ENCODE peak calls at places on chromosomes 7 and 10, in seven cellular contexts. One of them, this sample, is unnamed.

GRCh38 chr7:91164948-91165845 is 99.0 kb upstream of the FZD1 start:
- DNase-seq in fibroblast of mammary gland: peak
- DNase-seq in thoracic aorta: no peak
- DNase-seq in body of pancreas: peak
- DNase-seq in upper lobe of right lung: no peak
- DNase-seq in fibroblast of pulmonary artery: peak
- DNase-seq in cardiac muscle cell: peak
- DNase-seq in this sample: peak

GRCh38 chr10:78404296-78404695 is 370.6 kb downstream of the RPS24 start:
- DNase-seq in fibroblast of mammary gland: no peak
- DNase-seq in thoracic aorta: no peak
- DNase-seq in body of pancreas: no peak
- DNase-seq in upper lobe of right lung: peak
- DNase-seq in fibroblast of pulmonary artery: no peak
- DNase-seq in cardiac muscle cell: no peak
- DNase-seq in this sample: no peak

GRCh38 chr7:92647652-92648051 is 57.5 kb upstream of the FAM133B start:
- DNase-seq in fibroblast of mammary gland: no peak
- DNase-seq in thoracic aorta: no peak
- DNase-seq in body of pancreas: no peak
- DNase-seq in upper lobe of right lung: no peak
- DNase-seq in fibroblast of pulmonary artery: no peak
- DNase-seq in cardiac muscle cell: no peak
- DNase-seq in this sample: no peak

GRCh38 chr10:72275351-72276012 is 1.8 kb downstream of the DDIT4 start:
- DNase-seq in fibroblast of mammary gland: peak
- DNase-seq in thoracic aorta: no peak
- DNase-seq in body of pancreas: peak
- DNase-seq in upper lobe of right lung: no peak
- DNase-seq in fibroblast of pulmonary artery: peak
- DNase-seq in cardiac muscle cell: peak
- DNase-seq in this sample: no peak

GRCh38 chr10:88979153-88979562 is 11.4 kb upstream of the FAS start:
- DNase-seq in fibroblast of mammary gland: peak
- DNase-seq in thoracic aorta: no peak
- DNase-seq in body of pancreas: peak
- DNase-seq in upper lobe of right lung: no peak
- DNase-seq in fibroblast of pulmonary artery: peak
- DNase-seq in cardiac muscle cell: peak
- DNase-seq in this sample: peak

GRCh38 chr7:35849158-35849831 is 48.4 kb downstream of the SEPTIN7 start:
- DNase-seq in fibroblast of mammary gland: peak
- DNase-seq in thoracic aorta: no peak
- DNase-seq in body of pancreas: no peak
- DNase-seq in upper lobe of right lung: no peak
- DNase-seq in fibroblast of pulmonary artery: peak
- DNase-seq in cardiac muscle cell: peak
- DNase-seq in this sample: peak

GRCh38 chr10:88297103-88297502 is 286.0 kb downstream of the RNLS start:
- DNase-seq in fibroblast of mammary gland: peak
- DNase-seq in thoracic aorta: no peak
- DNase-seq in body of pancreas: no peak
- DNase-seq in upper lobe of right lung: no peak
- DNase-seq in fibroblast of pulmonary artery: peak
- DNase-seq in cardiac muscle cell: peak
- DNase-seq in this sample: no peak

GRCh38 chr7:98879198-98879988 is 1.1 kb downstream of the TRRAP start:
- DNase-seq in fibroblast of mammary gland: peak
- DNase-seq in thoracic aorta: no peak
- DNase-seq in body of pancreas: peak
- DNase-seq in upper lobe of right lung: peak
- DNase-seq in fibroblast of pulmonary artery: no peak
- DNase-seq in cardiac muscle cell: no peak
- DNase-seq in this sample: peak

GRCh38 chr7:90511776-90512175 is 42.3 kb downstream of the PTTG1IP2 start:
- DNase-seq in fibroblast of mammary gland: no peak
- DNase-seq in thoracic aorta: no peak
- DNase-seq in body of pancreas: no peak
- DNase-seq in upper lobe of right lung: no peak
- DNase-seq in fibroblast of pulmonary artery: no peak
- DNase-seq in cardiac muscle cell: no peak
- DNase-seq in this sample: no peak

GRCh38 chr10:44858017-44858371 is 53.1 kb upstream of the TMEM72 start:
- DNase-seq in fibroblast of mammary gland: no peak
- DNase-seq in thoracic aorta: no peak
- DNase-seq in body of pancreas: no peak
- DNase-seq in upper lobe of right lung: no peak
- DNase-seq in fibroblast of pulmonary artery: no peak
- DNase-seq in cardiac muscle cell: no peak
- DNase-seq in this sample: no peak

GRCh38 chr7:123580406-123581161 is 21.0 kb upstream of the ASB15 start:
- DNase-seq in fibroblast of mammary gland: peak
- DNase-seq in thoracic aorta: no peak
- DNase-seq in body of pancreas: peak
- DNase-seq in upper lobe of right lung: no peak
- DNase-seq in fibroblast of pulmonary artery: peak
- DNase-seq in cardiac muscle cell: peak
- DNase-seq in this sample: peak

GRCh38 chr10:615583-616152 is 73.8 kb downstream of the DIP2C start:
- DNase-seq in fibroblast of mammary gland: peak
- DNase-seq in thoracic aorta: no peak
- DNase-seq in body of pancreas: no peak
- DNase-seq in upper lobe of right lung: peak
- DNase-seq in fibroblast of pulmonary artery: peak
- DNase-seq in cardiac muscle cell: peak
- DNase-seq in this sample: peak

GRCh38 chr7:77426052-77426404 is 9.9 kb upstream of the GSAP start:
- DNase-seq in fibroblast of mammary gland: no peak
- DNase-seq in thoracic aorta: no peak
- DNase-seq in body of pancreas: no peak
- DNase-seq in upper lobe of right lung: no peak
- DNase-seq in fibroblast of pulmonary artery: no peak
- DNase-seq in cardiac muscle cell: peak
- DNase-seq in this sample: no peak

GRCh38 chr7:156222151-156222550 is 409.9 kb upstream of the SHH start:
- DNase-seq in fibroblast of mammary gland: no peak
- DNase-seq in thoracic aorta: no peak
- DNase-seq in body of pancreas: no peak
- DNase-seq in upper lobe of right lung: no peak
- DNase-seq in fibroblast of pulmonary artery: no peak
- DNase-seq in cardiac muscle cell: no peak
- DNase-seq in this sample: no peak

GRCh38 chr7:70406419-70407189 is 725.3 kb upstream of the GALNT17 start:
- DNase-seq in fibroblast of mammary gland: peak
- DNase-seq in thoracic aorta: no peak
- DNase-seq in body of pancreas: no peak
- DNase-seq in upper lobe of right lung: no peak
- DNase-seq in fibroblast of pulmonary artery: no peak
- DNase-seq in cardiac muscle cell: no peak
- DNase-seq in this sample: peak

GRCh38 chr10:34933676-34934075 is 118.6 kb upstream of the PARD3 start:
- DNase-seq in fibroblast of mammary gland: peak
- DNase-seq in thoracic aorta: no peak
- DNase-seq in body of pancreas: peak
- DNase-seq in upper lobe of right lung: no peak
- DNase-seq in fibroblast of pulmonary artery: peak
- DNase-seq in cardiac muscle cell: peak
- DNase-seq in this sample: peak

GRCh38 chr7:82760092-82760491 is 316.5 kb upstream of the CACNA2D1 start:
- DNase-seq in fibroblast of mammary gland: no peak
- DNase-seq in thoracic aorta: no peak
- DNase-seq in body of pancreas: no peak
- DNase-seq in upper lobe of right lung: no peak
- DNase-seq in fibroblast of pulmonary artery: no peak
- DNase-seq in cardiac muscle cell: no peak
- DNase-seq in this sample: no peak

GRCh38 chr10:15321431-15322321 is 49.4 kb downstream of the FAM171A1 start:
- DNase-seq in fibroblast of mammary gland: peak
- DNase-seq in thoracic aorta: no peak
- DNase-seq in body of pancreas: peak
- DNase-seq in upper lobe of right lung: no peak
- DNase-seq in fibroblast of pulmonary artery: peak
- DNase-seq in cardiac muscle cell: peak
- DNase-seq in this sample: peak

GRCh38 chr10:7810443-7810842 is 7.9 kb upstream of the TAF3 start:
- DNase-seq in fibroblast of mammary gland: no peak
- DNase-seq in thoracic aorta: no peak
- DNase-seq in body of pancreas: no peak
- DNase-seq in upper lobe of right lung: no peak
- DNase-seq in fibroblast of pulmonary artery: no peak
- DNase-seq in cardiac muscle cell: no peak
- DNase-seq in this sample: no peak

GRCh38 chr7:158944950-158945349 is 88.6 kb downstream of the DYNC2I1 start:
- DNase-seq in fibroblast of mammary gland: no peak
- DNase-seq in thoracic aorta: no peak
- DNase-seq in body of pancreas: no peak
- DNase-seq in upper lobe of right lung: no peak
- DNase-seq in fibroblast of pulmonary artery: no peak
- DNase-seq in cardiac muscle cell: no peak
- DNase-seq in this sample: no peak

GRCh38 chr10:132118366-132118765 is 52.6 kb downstream of the JAKMIP3 start:
- DNase-seq in fibroblast of mammary gland: no peak
- DNase-seq in thoracic aorta: no peak
- DNase-seq in body of pancreas: no peak
- DNase-seq in upper lobe of right lung: no peak
- DNase-seq in fibroblast of pulmonary artery: no peak
- DNase-seq in cardiac muscle cell: no peak
- DNase-seq in this sample: no peak

GRCh38 chr10:6405713-6406112 is 174.4 kb downstream of the PRKCQ start:
- DNase-seq in fibroblast of mammary gland: no peak
- DNase-seq in thoracic aorta: no peak
- DNase-seq in body of pancreas: no peak
- DNase-seq in upper lobe of right lung: no peak
- DNase-seq in fibroblast of pulmonary artery: no peak
- DNase-seq in cardiac muscle cell: no peak
- DNase-seq in this sample: no peak

GRCh38 chr10:49609283-49610014 is 661 bp upstream of the SLC18A3 start:
- DNase-seq in fibroblast of mammary gland: no peak
- DNase-seq in thoracic aorta: no peak
- DNase-seq in body of pancreas: no peak
- DNase-seq in upper lobe of right lung: peak
- DNase-seq in fibroblast of pulmonary artery: no peak
- DNase-seq in cardiac muscle cell: no peak
- DNase-seq in this sample: no peak

GRCh38 chr10:103732339-103732738 is 123.0 kb downstream of the SH3PXD2A start:
- DNase-seq in fibroblast of mammary gland: no peak
- DNase-seq in thoracic aorta: no peak
- DNase-seq in body of pancreas: peak
- DNase-seq in upper lobe of right lung: no peak
- DNase-seq in fibroblast of pulmonary artery: no peak
- DNase-seq in cardiac muscle cell: no peak
- DNase-seq in this sample: no peak

GRCh38 chr10:89346264-89346971 is 18.6 kb downstream of the IFIT3 start:
- DNase-seq in fibroblast of mammary gland: peak
- DNase-seq in thoracic aorta: no peak
- DNase-seq in body of pancreas: peak
- DNase-seq in upper lobe of right lung: no peak
- DNase-seq in fibroblast of pulmonary artery: peak
- DNase-seq in cardiac muscle cell: peak
- DNase-seq in this sample: peak

GRCh38 chr10:75121322-75121721 is 9.9 kb downstream of the SAMD8 start:
- DNase-seq in fibroblast of mammary gland: no peak
- DNase-seq in thoracic aorta: no peak
- DNase-seq in body of pancreas: no peak
- DNase-seq in upper lobe of right lung: no peak
- DNase-seq in fibroblast of pulmonary artery: no peak
- DNase-seq in cardiac muscle cell: no peak
- DNase-seq in this sample: no peak

GRCh38 chr7:80781561-80781979 is 137.3 kb downstream of the SEMA3C start:
- DNase-seq in fibroblast of mammary gland: peak
- DNase-seq in thoracic aorta: no peak
- DNase-seq in body of pancreas: no peak
- DNase-seq in upper lobe of right lung: no peak
- DNase-seq in fibroblast of pulmonary artery: peak
- DNase-seq in cardiac muscle cell: peak
- DNase-seq in this sample: peak

GRCh38 chr10:97883092-97883485 is 33.4 kb downstream of the GOLGA7B start:
- DNase-seq in fibroblast of mammary gland: no peak
- DNase-seq in thoracic aorta: no peak
- DNase-seq in body of pancreas: no peak
- DNase-seq in upper lobe of right lung: no peak
- DNase-seq in fibroblast of pulmonary artery: no peak
- DNase-seq in cardiac muscle cell: no peak
- DNase-seq in this sample: no peak

GRCh38 chr10:26438534-26439269 is 561 bp downstream of the APBB1IP start:
- DNase-seq in fibroblast of mammary gland: peak
- DNase-seq in thoracic aorta: no peak
- DNase-seq in body of pancreas: peak
- DNase-seq in upper lobe of right lung: peak
- DNase-seq in fibroblast of pulmonary artery: no peak
- DNase-seq in cardiac muscle cell: peak
- DNase-seq in this sample: peak

DNA sequence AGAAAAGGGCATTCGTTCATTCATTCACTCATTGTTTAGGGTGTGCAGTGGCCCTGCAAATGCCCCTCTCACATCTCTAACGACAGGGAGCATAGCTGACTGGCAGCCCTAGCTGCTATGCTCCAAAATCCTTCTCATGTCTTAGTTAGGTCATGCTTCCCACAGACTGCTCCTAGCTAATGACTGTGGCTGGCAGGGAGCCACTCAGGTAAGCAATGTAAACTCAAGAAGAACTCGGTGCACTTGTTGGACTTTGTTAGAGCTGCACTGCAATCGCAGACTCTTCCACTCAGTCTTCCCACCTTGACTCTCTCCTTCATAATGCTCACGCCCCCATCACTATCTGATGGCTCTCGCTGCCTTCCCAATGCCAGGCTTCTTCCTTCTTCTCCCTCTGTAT is 24.1 kb downstream of the OR9A2 start:
- DNase-seq in fibroblast of mammary gland: no peak
- DNase-seq in thoracic aorta: no peak
- DNase-seq in body of pancreas: peak
- DNase-seq in upper lobe of right lung: no peak
- DNase-seq in fibroblast of pulmonary artery: no peak
- DNase-seq in cardiac muscle cell: no peak
- DNase-seq in this sample: no peak
- H3K4me3 ChIP-seq in fibroblast of mammary gland: no peak
- H3K4me3 ChIP-seq in thoracic aorta: peak
- H3K4me3 ChIP-seq in body of pancreas: no peak
- H3K4me3 ChIP-seq in upper lobe of right lung: no peak
- H3K4me3 ChIP-seq in fibroblast of pulmonary artery: no peak
- H3K4me3 ChIP-seq in cardiac muscle cell: no peak
- H3K4me3 ChIP-seq in this sample: no peak

GRCh38 chr7:40447345-40447744 is 312.5 kb downstream of the SUGCT start:
- DNase-seq in fibroblast of mammary gland: no peak
- DNase-seq in thoracic aorta: no peak
- DNase-seq in body of pancreas: no peak
- DNase-seq in upper lobe of right lung: no peak
- DNase-seq in fibroblast of pulmonary artery: no peak
- DNase-seq in cardiac muscle cell: no peak
- DNase-seq in this sample: no peak
- TF ChIP-seq CTCF in fibroblast of mammary gland: no peak
- TF ChIP-seq CTCF in thoracic aorta: no peak
- TF ChIP-seq CTCF in body of pancreas: no peak
- TF ChIP-seq CTCF in upper lobe of right lung: no peak
- TF ChIP-seq CTCF in fibroblast of pulmonary artery: no peak
- TF ChIP-seq CTCF in cardiac muscle cell: no peak
- TF ChIP-seq CTCF in this sample: no peak

GRCh38 chr10:120272350-120272749 is 184.7 kb upstream of the PLPP4 start:
- DNase-seq in fibroblast of mammary gland: no peak
- DNase-seq in thoracic aorta: no peak
- DNase-seq in body of pancreas: no peak
- DNase-seq in upper lobe of right lung: no peak
- DNase-seq in fibroblast of pulmonary artery: no peak
- DNase-seq in cardiac muscle cell: no peak
- DNase-seq in this sample: no peak
- H3K4me3 ChIP-seq in fibroblast of mammary gland: no peak
- H3K4me3 ChIP-seq in thoracic aorta: no peak
- H3K4me3 ChIP-seq in body of pancreas: no peak
- H3K4me3 ChIP-seq in upper lobe of right lung: no peak
- H3K4me3 ChIP-seq in fibroblast of pulmonary artery: no peak
- H3K4me3 ChIP-seq in cardiac muscle cell: no peak
- H3K4me3 ChIP-seq in this sample: no peak

GRCh38 chr10:130686680-130687300 is 550.6 kb downstream of the GLRX3 start:
- DNase-seq in fibroblast of mammary gland: no peak
- DNase-seq in thoracic aorta: no peak
- DNase-seq in body of pancreas: peak
- DNase-seq in upper lobe of right lung: no peak
- DNase-seq in fibroblast of pulmonary artery: no peak
- DNase-seq in cardiac muscle cell: no peak
- DNase-seq in this sample: no peak
- TF ChIP-seq CTCF in fibroblast of mammary gland: no peak
- TF ChIP-seq CTCF in thoracic aorta: no peak
- TF ChIP-seq CTCF in body of pancreas: peak
- TF ChIP-seq CTCF in upper lobe of right lung: peak
- TF ChIP-seq CTCF in fibroblast of pulmonary artery: no peak
- TF ChIP-seq CTCF in cardiac muscle cell: no peak
- TF ChIP-seq CTCF in this sample: no peak